ENCODE peak calls at places on chromosomes 1 and 21, in six cellular contexts. One of them, this sample, is unnamed.

GRCh38 chr1:18805925-18806849 is 53.3 kb downstream of the TAS1R2 start:
- DNase-seq in stimulated activated CD4-positive, alpha-beta T cell treated with anti-CD3 and anti-CD28 coated beads, Interleukin-12 subunit alpha, Interleukin-12 subunit beta, amount 100 ng/mL, for 48 hours: no peak
- DNase-seq in heart left ventricle: no peak
- DNase-seq in NCI-H345: no peak
- DNase-seq in NCI-H460: no peak
- DNase-seq in fibroblast of pulmonary artery: no peak
- DNase-seq in this sample: no peak

GRCh38 chr1:170670751-170671628 is 7.1 kb downstream of the PRRX1 start:
- DNase-seq in fibroblast of pulmonary artery: no peak
- DNase-seq in stimulated activated CD4-positive, alpha-beta T cell treated with anti-CD3 and anti-CD28 coated beads, Interleukin-12 subunit alpha, Interleukin-12 subunit beta, amount 100 ng/mL, for 48 hours: peak
- DNase-seq in NCI-H345: no peak
- DNase-seq in NCI-H460: no peak
- DNase-seq in heart left ventricle: peak
- DNase-seq in this sample: no peak

GRCh38 chr1:156498447-156499193 is 2.0 kb downstream of the MEF2D start:
- DNase-seq in fibroblast of pulmonary artery: peak
- DNase-seq in NCI-H345: no peak
- DNase-seq in stimulated activated CD4-positive, alpha-beta T cell treated with anti-CD3 and anti-CD28 coated beads, Interleukin-12 subunit alpha, Interleukin-12 subunit beta, amount 100 ng/mL, for 48 hours: no peak
- DNase-seq in NCI-H460: no peak
- DNase-seq in heart left ventricle: peak
- DNase-seq in this sample: no peak

GRCh38 chr21:37182222-37182621 is 84.9 kb downstream of the VPS26C start:
- DNase-seq in fibroblast of pulmonary artery: no peak
- DNase-seq in NCI-H345: no peak
- DNase-seq in stimulated activated CD4-positive, alpha-beta T cell treated with anti-CD3 and anti-CD28 coated beads, Interleukin-12 subunit alpha, Interleukin-12 subunit beta, amount 100 ng/mL, for 48 hours: no peak
- DNase-seq in heart left ventricle: no peak
- DNase-seq in NCI-H460: no peak
- DNase-seq in this sample: no peak

GRCh38 chr1:150283260-150283659 is 906 bp downstream of the CIART start:
- DNase-seq in heart left ventricle: no peak
- DNase-seq in NCI-H460: no peak
- DNase-seq in stimulated activated CD4-positive, alpha-beta T cell treated with anti-CD3 and anti-CD28 coated beads, Interleukin-12 subunit alpha, Interleukin-12 subunit beta, amount 100 ng/mL, for 48 hours: no peak
- DNase-seq in NCI-H345: no peak
- DNase-seq in fibroblast of pulmonary artery: no peak
- DNase-seq in this sample: no peak

GRCh38 chr1:220315070-220315839 is 43.0 kb upstream of the RAB3GAP2 start:
- DNase-seq in fibroblast of pulmonary artery: no peak
- DNase-seq in NCI-H460: no peak
- DNase-seq in NCI-H345: no peak
- DNase-seq in heart left ventricle: peak
- DNase-seq in stimulated activated CD4-positive, alpha-beta T cell treated with anti-CD3 and anti-CD28 coated beads, Interleukin-12 subunit alpha, Interleukin-12 subunit beta, amount 100 ng/mL, for 48 hours: no peak
- DNase-seq in this sample: no peak

GRCh38 chr1:8427493-8427892 is 109.6 kb downstream of the SLC45A1 start:
- DNase-seq in NCI-H345: no peak
- DNase-seq in heart left ventricle: no peak
- DNase-seq in stimulated activated CD4-positive, alpha-beta T cell treated with anti-CD3 and anti-CD28 coated beads, Interleukin-12 subunit alpha, Interleukin-12 subunit beta, amount 100 ng/mL, for 48 hours: no peak
- DNase-seq in NCI-H460: no peak
- DNase-seq in fibroblast of pulmonary artery: no peak
- DNase-seq in this sample: peak

GRCh38 chr1:221015159-221015558 is 135.9 kb downstream of the HLX start:
- DNase-seq in heart left ventricle: no peak
- DNase-seq in fibroblast of pulmonary artery: no peak
- DNase-seq in stimulated activated CD4-positive, alpha-beta T cell treated with anti-CD3 and anti-CD28 coated beads, Interleukin-12 subunit alpha, Interleukin-12 subunit beta, amount 100 ng/mL, for 48 hours: no peak
- DNase-seq in NCI-H460: no peak
- DNase-seq in NCI-H345: no peak
- DNase-seq in this sample: no peak

GRCh38 chr21:17371470-17371869 is 141.4 kb upstream of the CXADR start:
- DNase-seq in fibroblast of pulmonary artery: peak
- DNase-seq in NCI-H345: no peak
- DNase-seq in stimulated activated CD4-positive, alpha-beta T cell treated with anti-CD3 and anti-CD28 coated beads, Interleukin-12 subunit alpha, Interleukin-12 subunit beta, amount 100 ng/mL, for 48 hours: no peak
- DNase-seq in NCI-H460: no peak
- DNase-seq in heart left ventricle: no peak
- DNase-seq in this sample: no peak

GRCh38 chr21:45128613-45129226 is 54.3 kb downstream of the ADARB1 start:
- DNase-seq in fibroblast of pulmonary artery: peak
- DNase-seq in heart left ventricle: peak
- DNase-seq in NCI-H345: peak
- DNase-seq in NCI-H460: peak
- DNase-seq in stimulated activated CD4-positive, alpha-beta T cell treated with anti-CD3 and anti-CD28 coated beads, Interleukin-12 subunit alpha, Interleukin-12 subunit beta, amount 100 ng/mL, for 48 hours: peak
- DNase-seq in this sample: no peak

GRCh38 chr1:186050360-186050759 is 316.2 kb downstream of the HMCN1 start:
- DNase-seq in NCI-H345: no peak
- DNase-seq in NCI-H460: no peak
- DNase-seq in stimulated activated CD4-positive, alpha-beta T cell treated with anti-CD3 and anti-CD28 coated beads, Interleukin-12 subunit alpha, Interleukin-12 subunit beta, amount 100 ng/mL, for 48 hours: no peak
- DNase-seq in heart left ventricle: no peak
- DNase-seq in fibroblast of pulmonary artery: peak
- DNase-seq in this sample: no peak

GRCh38 chr1:214570442-214570841 is 19.0 kb upstream of the PTPN14 start:
- DNase-seq in NCI-H460: no peak
- DNase-seq in heart left ventricle: no peak
- DNase-seq in stimulated activated CD4-positive, alpha-beta T cell treated with anti-CD3 and anti-CD28 coated beads, Interleukin-12 subunit alpha, Interleukin-12 subunit beta, amount 100 ng/mL, for 48 hours: no peak
- DNase-seq in NCI-H345: no peak
- DNase-seq in fibroblast of pulmonary artery: peak
- DNase-seq in this sample: no peak

GRCh38 chr1:94329276-94329675 is 88.9 kb upstream of the ABCD3 start:
- DNase-seq in NCI-H460: no peak
- DNase-seq in stimulated activated CD4-positive, alpha-beta T cell treated with anti-CD3 and anti-CD28 coated beads, Interleukin-12 subunit alpha, Interleukin-12 subunit beta, amount 100 ng/mL, for 48 hours: no peak
- DNase-seq in NCI-H345: no peak
- DNase-seq in fibroblast of pulmonary artery: no peak
- DNase-seq in heart left ventricle: no peak
- DNase-seq in this sample: no peak

GRCh38 chr1:1311107-1312104 is 3.0 kb downstream of the PUSL1 start:
- DNase-seq in NCI-H460: no peak
- DNase-seq in NCI-H345: no peak
- DNase-seq in stimulated activated CD4-positive, alpha-beta T cell treated with anti-CD3 and anti-CD28 coated beads, Interleukin-12 subunit alpha, Interleukin-12 subunit beta, amount 100 ng/mL, for 48 hours: no peak
- DNase-seq in heart left ventricle: no peak
- DNase-seq in fibroblast of pulmonary artery: no peak
- DNase-seq in this sample: no peak

GRCh38 chr1:232549998-232550397 is 79.9 kb downstream of the SIPA1L2 start:
- DNase-seq in stimulated activated CD4-positive, alpha-beta T cell treated with anti-CD3 and anti-CD28 coated beads, Interleukin-12 subunit alpha, Interleukin-12 subunit beta, amount 100 ng/mL, for 48 hours: no peak
- DNase-seq in heart left ventricle: no peak
- DNase-seq in fibroblast of pulmonary artery: no peak
- DNase-seq in NCI-H345: no peak
- DNase-seq in NCI-H460: no peak
- DNase-seq in this sample: no peak

GRCh38 chr21:38807987-38808386 is 2.3 kb downstream of the ETS2 start:
- DNase-seq in fibroblast of pulmonary artery: no peak
- DNase-seq in heart left ventricle: no peak
- DNase-seq in stimulated activated CD4-positive, alpha-beta T cell treated with anti-CD3 and anti-CD28 coated beads, Interleukin-12 subunit alpha, Interleukin-12 subunit beta, amount 100 ng/mL, for 48 hours: no peak
- DNase-seq in NCI-H460: no peak
- DNase-seq in NCI-H345: peak
- DNase-seq in this sample: no peak

GRCh38 chr1:60134706-60135105 is 61.1 kb upstream of the C1orf87 start:
- DNase-seq in NCI-H460: no peak
- DNase-seq in stimulated activated CD4-positive, alpha-beta T cell treated with anti-CD3 and anti-CD28 coated beads, Interleukin-12 subunit alpha, Interleukin-12 subunit beta, amount 100 ng/mL, for 48 hours: no peak
- DNase-seq in NCI-H345: no peak
- DNase-seq in heart left ventricle: no peak
- DNase-seq in fibroblast of pulmonary artery: no peak
- DNase-seq in this sample: no peak

GRCh38 chr1:20112279-20113000 is 6.9 kb downstream of the PLA2G2D start:
- DNase-seq in stimulated activated CD4-positive, alpha-beta T cell treated with anti-CD3 and anti-CD28 coated beads, Interleukin-12 subunit alpha, Interleukin-12 subunit beta, amount 100 ng/mL, for 48 hours: no peak
- DNase-seq in fibroblast of pulmonary artery: no peak
- DNase-seq in NCI-H460: no peak
- DNase-seq in heart left ventricle: no peak
- DNase-seq in NCI-H345: no peak
- DNase-seq in this sample: no peak

This sample was measured in GM12891.